ENCODE peak calls at places on chromosomes 13 and 19, in four cellular contexts. One of them, this sample, is unnamed.

GRCh38 chr19:4518345-4519171 is at the start of gene PLIN4:
- DNase-seq in AG04450: no peak
- DNase-seq in CD8-positive, alpha-beta T cell: no peak
- DNase-seq in ACHN: no peak
- DNase-seq in this sample: no peak

GRCh38 chr13:111521691-111522229 is 201.3 kb downstream of the TEX29 start:
- DNase-seq in AG04450: no peak
- DNase-seq in CD8-positive, alpha-beta T cell: no peak
- DNase-seq in ACHN: no peak
- DNase-seq in this sample: no peak

GRCh38 chr19:39381910-39382611 is 8.8 kb downstream of the PAF1 start:
- DNase-seq in AG04450: no peak
- DNase-seq in CD8-positive, alpha-beta T cell: no peak
- DNase-seq in ACHN: no peak
- DNase-seq in this sample: no peak

GRCh38 chr19:17811103-17811502 is 10.2 kb downstream of the INSL3 start:
- DNase-seq in AG04450: no peak
- DNase-seq in CD8-positive, alpha-beta T cell: no peak
- DNase-seq in ACHN: no peak
- DNase-seq in this sample: no peak

GRCh38 chr19:14072535-14073231 is at the start of gene MISP3:
- DNase-seq in AG04450: no peak
- DNase-seq in CD8-positive, alpha-beta T cell: peak
- DNase-seq in ACHN: peak
- DNase-seq in this sample: peak

GRCh38 chr13:26459276-26460131 is 98.0 kb upstream of the WASF3 start:
- DNase-seq in AG04450: no peak
- DNase-seq in CD8-positive, alpha-beta T cell: no peak
- DNase-seq in ACHN: no peak
- DNase-seq in this sample: no peak

GRCh38 chr13:30892966-30893365 is 13.1 kb upstream of the MEDAG start:
- DNase-seq in AG04450: no peak
- DNase-seq in CD8-positive, alpha-beta T cell: no peak
- DNase-seq in ACHN: peak
- DNase-seq in this sample: no peak

GRCh38 chr19:38655148-38655824 is 7.8 kb downstream of the ACTN4 start:
- DNase-seq in AG04450: no peak
- DNase-seq in CD8-positive, alpha-beta T cell: no peak
- DNase-seq in ACHN: no peak
- DNase-seq in this sample: no peak

GRCh38 chr13:35927554-35927953 is 203.6 kb downstream of the DCLK1 start:
- DNase-seq in AG04450: peak
- DNase-seq in CD8-positive, alpha-beta T cell: no peak
- DNase-seq in ACHN: peak
- DNase-seq in this sample: no peak

GRCh38 chr13:107864543-107865460 is 350.5 kb downstream of the LIG4 start:
- DNase-seq in AG04450: peak
- DNase-seq in CD8-positive, alpha-beta T cell: no peak
- DNase-seq in ACHN: peak
- DNase-seq in this sample: no peak

GRCh38 chr19:7506385-7507328 is 9.2 kb upstream of the ZNF358 start:
- DNase-seq in AG04450: no peak
- DNase-seq in CD8-positive, alpha-beta T cell: no peak
- DNase-seq in ACHN: peak
- DNase-seq in this sample: no peak

GRCh38 chr19:2278504-2279158 is 3.3 kb downstream of the PEAK3 start:
- DNase-seq in AG04450: no peak
- DNase-seq in CD8-positive, alpha-beta T cell: no peak
- DNase-seq in ACHN: no peak
- DNase-seq in this sample: no peak

GRCh38 chr13:83297591-83298305 is 584.5 kb downstream of the SLITRK1 start:
- DNase-seq in AG04450: no peak
- DNase-seq in CD8-positive, alpha-beta T cell: no peak
- DNase-seq in ACHN: no peak
- DNase-seq in this sample: no peak

GRCh38 chr13:44158055-44158655 is 215.5 kb upstream of the SERP2 start:
- DNase-seq in AG04450: no peak
- DNase-seq in CD8-positive, alpha-beta T cell: no peak
- DNase-seq in ACHN: no peak
- DNase-seq in this sample: no peak

GRCh38 chr19:43643326-43643725 is 3.7 kb upstream of the CADM4 start:
- DNase-seq in AG04450: no peak
- DNase-seq in CD8-positive, alpha-beta T cell: no peak
- DNase-seq in ACHN: no peak
- DNase-seq in this sample: no peak

GRCh38 chr19:49859838-49860715 is 7.3 kb downstream of the PNKP start:
- DNase-seq in AG04450: no peak
- DNase-seq in CD8-positive, alpha-beta T cell: no peak
- DNase-seq in ACHN: no peak
- DNase-seq in this sample: no peak

GRCh38 chr13:90365130-90365529 is 982.4 kb upstream of the MIR17HG start:
- DNase-seq in AG04450: no peak
- DNase-seq in CD8-positive, alpha-beta T cell: no peak
- DNase-seq in ACHN: peak
- DNase-seq in this sample: no peak

GRCh38 chr19:46766569-46767317 is 20.5 kb upstream of the STRN4 start:
- DNase-seq in AG04450: no peak
- DNase-seq in CD8-positive, alpha-beta T cell: peak
- DNase-seq in ACHN: no peak
- DNase-seq in this sample: peak

GRCh38 chr19:3468211-3468610 is 12.1 kb downstream of the SMIM24 start:
- DNase-seq in AG04450: no peak
- DNase-seq in CD8-positive, alpha-beta T cell: no peak
- DNase-seq in ACHN: no peak
- DNase-seq in this sample: no peak